ENCODE peak calls at places on chromosomes 13 and 19, in nine cellular contexts. T is EL; Z is activated CD4-positive, alpha-beta memory T cell treated with anti-CD3 and anti-CD28 coated beads, Interleukin-2, amount 10 ng/mL, durations not matched to agents 7 days and 5 days; C is heart left ventricle; D is cardiac septum; N is immature natural killer cell; S is stimulated activated CD4-positive, alpha-beta T cell treated with anti-CD3 and anti-CD28 coated beads, Interleukin-12 subunit alpha, Interleukin-12 subunit beta, amount 100 ng/mL, for 4 hours; F is hypothalamus; Q is T-helper 2 cell. U is an unnamed sample.

GRCh38 chr13:113926951-113927660 is 46.8 kb downstream of the C13orf46 start:
- DNase-seq in T (no peak), Z (no peak), C (no peak), D (peak; percentile 73), N (no peak), S (no peak), F (no peak), Q (no peak), U (no peak)

GRCh38 chr19:22116760-22117159 is 64.5 kb downstream of the ZNF257 start:
- DNase-seq in T (no peak), Z (no peak), C (no peak), D (no peak), N (no peak), S (no peak), F (no peak), Q (no peak), U (no peak)

GRCh38 chr19:45917421-45918091 is 3.0 kb upstream of the NANOS2 start:
- DNase-seq in T (no peak), Z (peak; percentile 36), C (no peak), D (no peak), N (no peak), S (no peak), F (peak; percentile 32), Q (no peak), U (no peak)

GRCh38 chr13:73842621-73843020 is 291.6 kb downstream of the KLF12 start:
- DNase-seq in T (no peak), Z (no peak), C (no peak), D (no peak), N (no peak), S (no peak), F (no peak), Q (no peak), U (no peak)

GRCh38 chr19:6678690-6679109 is 8.7 kb upstream of the TNFSF14 start:
- DNase-seq in T (peak; percentile 23), Z (peak; percentile 50), C (no peak), D (no peak), N (no peak), S (peak; percentile 61), F (no peak), Q (no peak), U (no peak)

GRCh38 chr13:27997904-27998522 is 9.5 kb upstream of the URAD start:
- DNase-seq in T (peak; percentile 32), Z (peak; percentile 35), C (peak; percentile 40), D (no peak), N (no peak), S (no peak), F (no peak), Q (no peak), U (peak; percentile 66)

GRCh38 chr19:1250374-1251232 is 2.2 kb downstream of the MIDN start:
- DNase-seq in T (peak; percentile 44), Z (peak; percentile 56), C (peak; percentile 79), D (no peak), N (peak; percentile 76), S (peak; percentile 42), F (peak; percentile 55), Q (peak; percentile 69), U (no peak)

GRCh38 chr13:31199849-31200635 is at the start of gene B3GLCT:
- DNase-seq in T (peak; percentile 80), Z (peak; percentile 82), C (peak; percentile 80), D (peak; percentile 93), N (peak; percentile 82), S (peak; percentile 75), F (peak; percentile 75), Q (peak; percentile 74), U (peak; percentile 96)

GRCh38 chr13:78601886-78602560 is 1.3 kb downstream of the POU4F1 start:
- DNase-seq in T (no peak), Z (no peak), C (no peak), D (no peak), N (no peak), S (peak; percentile 8), F (no peak), Q (no peak), U (peak; percentile 21)

GRCh38 chr13:44368599-44369368 is 4.8 kb upstream of the SERP2 start:
- DNase-seq in T (no peak), Z (no peak), C (no peak), D (no peak), N (peak; percentile 14), S (no peak), F (no peak), Q (no peak), U (no peak)

GRCh38 chr13:84645196-84646071 is 763.2 kb upstream of the SLITRK1 start:
- DNase-seq in T (peak; percentile 68), Z (no peak), C (no peak), D (no peak), N (no peak), S (no peak), F (no peak), Q (no peak), U (peak; percentile 7)

GRCh38 chr13:75770164-75771145 is 134.3 kb downstream of the LMO7 start:
- DNase-seq in T (peak; percentile 56), Z (no peak), C (no peak), D (no peak), N (no peak), S (no peak), F (no peak), Q (no peak), U (no peak)

GRCh38 chr19:800360-801029 is 3.2 kb downstream of the PTBP1 start:
- DNase-seq in T (no peak), Z (no peak), C (peak; percentile 18), D (no peak), N (no peak), S (no peak), F (no peak), Q (no peak), U (peak; percentile 38)

GRCh38 chr13:80334582-80335260 is 6.2 kb downstream of the SPRY2 start:
- DNase-seq in T (peak; percentile 36), Z (no peak), C (no peak), D (no peak), N (no peak), S (no peak), F (no peak), Q (no peak), U (no peak)

GRCh38 chr19:58227964-58228583 is 640 bp upstream of the ZNF544 start:
- DNase-seq in T (no peak), Z (no peak), C (no peak), D (no peak), N (no peak), S (no peak), F (no peak), Q (no peak), U (no peak)

GRCh38 chr13:74158028-74158427 is 23.8 kb upstream of the KLF12 start:
- DNase-seq in T (no peak), Z (no peak), C (no peak), D (no peak), N (no peak), S (no peak), F (no peak), Q (no peak), U (no peak)

GRCh38 chr19:55923556-55923955 is 8.6 kb downstream of the NLRP13 start:
- DNase-seq in T (no peak), Z (no peak), C (no peak), D (no peak), N (no peak), S (no peak), F (no peak), Q (no peak), U (no peak)

GRCh38 chr19:35766571-35767104 is 8.7 kb downstream of the PROSER3 start:
- DNase-seq in T (no peak), Z (no peak), C (no peak), D (no peak), N (no peak), S (no peak), F (no peak), Q (no peak), U (no peak)

GRCh38 chr13:30743319-30744055 is 8.1 kb downstream of the ALOX5AP start:
- DNase-seq in T (peak; percentile 98), Z (no peak), C (no peak), D (no peak), N (no peak), S (no peak), F (no peak), Q (no peak), U (peak; percentile 91)

GRCh38 chr13:49098198-49098597 is 121.9 kb upstream of the MLNR start:
- DNase-seq in T (peak; percentile 93), Z (no peak), C (peak; percentile 27), D (no peak), N (no peak), S (no peak), F (no peak), Q (no peak), U (peak; percentile 52)

GRCh38 chr19:41420101-41420880 is 6.9 kb downstream of the B3GNT8 start:
- DNase-seq in T (no peak), Z (no peak), C (no peak), D (no peak), N (no peak), S (no peak), F (no peak), Q (no peak), U (no peak)

GRCh38 chr19:54255105-54255775 is 1.8 kb downstream of the LILRB5 start:
- DNase-seq in T (no peak), Z (no peak), C (no peak), D (no peak), N (no peak), S (no peak), F (no peak), Q (no peak), U (no peak)

GRCh38 chr13:39417643-39418042 is 185.3 kb downstream of the LHFPL6 start:
- DNase-seq in T (peak; percentile 78), Z (no peak), C (no peak), D (no peak), N (no peak), S (no peak), F (peak; percentile 40), Q (no peak), U (peak; percentile 21)

GRCh38 chr19:1847684-1848398 is 442 bp downstream of the REXO1 start:
- DNase-seq in T (peak; percentile 54), Z (peak; percentile 47), C (peak; percentile 42), D (no peak), N (no peak), S (no peak), F (no peak), Q (no peak), U (peak; percentile 57)

GRCh38 chr19:56983148-56983547 is 136.6 kb upstream of the USP29 start:
- DNase-seq in T (no peak), Z (no peak), C (no peak), D (no peak), N (no peak), S (no peak), F (no peak), Q (no peak), U (no peak)

GRCh38 chr19:14381689-14382474 is 638 bp downstream of the ADGRE5 start:
- DNase-seq in T (peak; percentile 40), Z (peak; percentile 87), C (peak; percentile 36), D (peak; percentile 88), N (peak; percentile 86), S (no peak), F (no peak), Q (peak; percentile 92), U (peak; percentile 66)

GRCh38 chr13:46160474-46161066 is 21.4 kb downstream of the LCP1 start:
- DNase-seq in T (peak; percentile 52), Z (no peak), C (no peak), D (no peak), N (peak; percentile 66), S (no peak), F (no peak), Q (peak; percentile 59), U (peak; percentile 70)

GRCh38 chr13:72585254-72585653 is 142.2 kb downstream of the MZT1 start:
- DNase-seq in T (no peak), Z (no peak), C (no peak), D (no peak), N (no peak), S (no peak), F (no peak), Q (no peak), U (no peak)

U was measured in AG20443.